ENCODE peak calls at places on chromosomes 1 and 21, in six cellular contexts. One of them, this sample, is unnamed.

GRCh38 chr1:185375583-185375982 is 58.5 kb upstream of the IVNS1ABP start:
- DNase-seq in mesendoderm: peak
- DNase-seq in mesenchymal stem cell: no peak
- DNase-seq in H1: no peak
- DNase-seq in neuronal stem cell: no peak
- DNase-seq in IMR-90: no peak
- DNase-seq in this sample: no peak

GRCh38 chr1:153735090-153735420 is 7.2 kb downstream of the INTS3 start:
- DNase-seq in H1: no peak
- DNase-seq in neuronal stem cell: no peak
- DNase-seq in mesendoderm: no peak
- DNase-seq in IMR-90: no peak
- DNase-seq in mesenchymal stem cell: no peak
- DNase-seq in this sample: no peak

GRCh38 chr1:80076469-80076868 is 1069.9 kb upstream of the ADGRL4 start:
- DNase-seq in mesenchymal stem cell: no peak
- DNase-seq in IMR-90: no peak
- DNase-seq in H1: no peak
- DNase-seq in mesendoderm: no peak
- DNase-seq in neuronal stem cell: no peak
- DNase-seq in this sample: no peak

GRCh38 chr1:899636-900317 is 23.9 kb upstream of the SAMD11 start:
- DNase-seq in mesendoderm: no peak
- DNase-seq in H1: no peak
- DNase-seq in mesenchymal stem cell: no peak
- DNase-seq in neuronal stem cell: no peak
- DNase-seq in IMR-90: no peak
- DNase-seq in this sample: no peak

GRCh38 chr1:89149229-89149628 is 23.3 kb upstream of the GBP2 start:
- DNase-seq in neuronal stem cell: peak
- DNase-seq in mesenchymal stem cell: peak
- DNase-seq in H1: no peak
- DNase-seq in IMR-90: peak
- DNase-seq in mesendoderm: peak
- DNase-seq in this sample: peak

GRCh38 chr1:19772053-19772452 is 27.7 kb downstream of the TMCO4 start:
- DNase-seq in mesendoderm: peak
- DNase-seq in IMR-90: no peak
- DNase-seq in mesenchymal stem cell: no peak
- DNase-seq in neuronal stem cell: no peak
- DNase-seq in H1: no peak
- DNase-seq in this sample: no peak

GRCh38 chr1:202283379-202283844 is 58.3 kb downstream of the UBE2T start:
- DNase-seq in IMR-90: peak
- DNase-seq in H1: no peak
- DNase-seq in neuronal stem cell: no peak
- DNase-seq in mesenchymal stem cell: peak
- DNase-seq in mesendoderm: no peak
- DNase-seq in this sample: peak

GRCh38 chr1:161021168-161021958 is 411 bp upstream of the F11R start:
- DNase-seq in IMR-90: peak
- DNase-seq in neuronal stem cell: peak
- DNase-seq in H1: peak
- DNase-seq in mesendoderm: peak
- DNase-seq in mesenchymal stem cell: peak
- DNase-seq in this sample: peak

GRCh38 chr21:38925923-38926322 is 120.2 kb downstream of the ETS2 start:
- DNase-seq in mesendoderm: no peak
- DNase-seq in IMR-90: peak
- DNase-seq in H1: no peak
- DNase-seq in neuronal stem cell: no peak
- DNase-seq in mesenchymal stem cell: peak
- DNase-seq in this sample: no peak
- H3K4me3 ChIP-seq in mesendoderm: no peak
- H3K4me3 ChIP-seq in IMR-90: no peak
- H3K4me3 ChIP-seq in H1: no peak
- H3K4me3 ChIP-seq in neuronal stem cell: no peak
- H3K4me3 ChIP-seq in mesenchymal stem cell: peak
- H3K4me3 ChIP-seq in this sample: no peak

DNA sequence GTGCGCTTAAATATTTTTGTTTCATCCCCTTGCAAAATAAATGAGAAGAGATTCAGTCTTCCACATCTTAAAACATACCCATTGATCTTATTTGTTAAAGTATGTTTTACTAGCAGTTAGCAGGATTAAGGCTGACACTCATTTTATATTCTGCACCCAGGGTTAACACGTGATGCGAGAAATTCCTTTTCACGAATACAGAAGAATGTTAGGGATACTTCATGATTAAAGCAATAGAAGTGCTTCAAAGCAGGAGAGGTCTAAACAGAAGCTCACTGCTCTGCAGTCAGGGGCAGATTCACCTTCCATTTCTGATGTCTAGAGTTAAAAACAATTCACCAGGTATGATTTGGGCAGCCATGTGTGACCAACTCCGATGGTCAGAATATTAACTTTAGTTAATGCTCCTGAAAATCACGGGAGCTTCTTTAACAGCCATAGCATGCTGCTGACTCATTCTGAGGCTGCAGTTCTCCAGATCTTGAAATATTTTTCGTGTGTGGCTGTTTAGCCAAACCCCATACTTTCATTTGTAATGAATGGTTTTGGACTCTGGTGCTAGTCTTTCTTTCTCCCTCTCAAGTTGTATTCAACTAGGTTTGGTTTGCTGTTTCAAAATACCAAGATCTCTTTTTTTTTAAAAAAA is 19.7 kb downstream of the BCAR3 start:
- DNase-seq in IMR-90: peak
- DNase-seq in neuronal stem cell: no peak
- DNase-seq in mesendoderm: peak
- DNase-seq in mesenchymal stem cell: peak
- DNase-seq in H1: no peak
- DNase-seq in this sample: peak
- H3K4ac ChIP-seq in IMR-90: peak
- H3K4ac ChIP-seq in neuronal stem cell: no peak
- H3K4ac ChIP-seq in mesendoderm: no peak
- H3K4ac ChIP-seq in mesenchymal stem cell: no peak
- H3K4ac ChIP-seq in H1: no peak
- H3K4ac ChIP-seq in this sample: no peak

DNA sequence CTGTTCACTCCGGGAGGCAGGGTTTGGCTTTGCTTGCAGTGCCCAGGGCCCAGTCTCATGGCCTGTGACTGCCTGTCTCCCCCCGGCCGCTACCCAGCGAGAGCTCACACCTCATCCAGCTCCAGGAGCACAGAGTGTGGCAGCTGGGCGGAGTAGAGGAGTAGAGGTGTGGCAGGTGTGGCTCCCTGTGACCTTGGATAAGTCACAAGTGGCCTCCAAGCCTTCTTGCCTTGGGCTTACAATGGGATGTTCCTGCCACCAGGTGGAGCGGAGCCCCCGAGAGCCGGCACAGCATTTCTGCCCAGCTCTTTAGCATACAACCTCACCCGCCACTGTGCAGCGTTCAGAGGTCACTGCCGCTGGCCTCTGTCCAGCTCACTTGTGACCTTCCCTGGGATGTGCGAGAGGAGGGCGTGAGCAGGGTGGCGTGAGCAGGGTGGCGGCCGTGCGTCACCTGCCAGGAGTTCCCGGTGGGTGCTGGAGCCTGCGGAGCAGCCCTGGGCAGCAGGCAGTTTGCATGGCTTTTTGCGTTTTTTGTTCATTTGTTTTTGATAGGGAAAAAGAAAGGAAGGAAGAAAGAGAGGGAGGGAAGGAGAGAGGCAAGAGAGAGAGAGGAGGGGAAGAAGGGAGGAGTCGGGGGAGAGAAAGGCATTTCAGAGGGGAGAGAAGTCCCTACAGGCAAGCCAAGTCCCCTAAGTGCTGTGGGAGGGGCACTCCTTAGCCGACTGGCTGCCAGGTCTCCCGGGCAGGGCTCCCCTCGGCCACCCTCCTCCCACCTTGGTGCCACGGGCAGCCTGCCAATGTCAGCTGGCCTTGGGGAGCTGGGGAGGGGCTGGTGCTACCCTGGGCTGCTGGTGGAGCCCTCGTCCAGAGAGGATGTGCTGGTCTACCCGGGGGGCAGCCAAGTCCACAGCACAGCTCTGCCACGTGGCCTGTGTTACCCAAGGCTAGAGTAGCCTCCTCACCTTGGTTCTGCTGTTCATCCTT is 42.6 kb downstream of the CRYAA start:
- DNase-seq in IMR-90: no peak
- DNase-seq in mesendoderm: peak
- DNase-seq in H1: no peak
- DNase-seq in mesenchymal stem cell: no peak
- DNase-seq in neuronal stem cell: no peak
- DNase-seq in this sample: no peak
- H3K4me3 ChIP-seq in IMR-90: no peak
- H3K4me3 ChIP-seq in mesendoderm: no peak
- H3K4me3 ChIP-seq in H1: no peak
- H3K4me3 ChIP-seq in mesenchymal stem cell: no peak
- H3K4me3 ChIP-seq in neuronal stem cell: no peak
- H3K4me3 ChIP-seq in this sample: no peak

GRCh38 chr1:6144175-6144574 is 35.9 kb downstream of the CHD5 start:
- DNase-seq in mesenchymal stem cell: no peak
- DNase-seq in IMR-90: no peak
- DNase-seq in H1: no peak
- DNase-seq in mesendoderm: no peak
- DNase-seq in neuronal stem cell: no peak
- DNase-seq in this sample: no peak

GRCh38 chr1:6145864-6146410 is 34.2 kb downstream of the CHD5 start:
- DNase-seq in neuronal stem cell: no peak
- DNase-seq in IMR-90: no peak
- DNase-seq in H1: no peak
- DNase-seq in mesenchymal stem cell: no peak
- DNase-seq in mesendoderm: no peak
- DNase-seq in this sample: no peak

GRCh38 chr1:6143392-6143791 is 36.7 kb downstream of the CHD5 start:
- DNase-seq in mesendoderm: no peak
- DNase-seq in neuronal stem cell: no peak
- DNase-seq in mesenchymal stem cell: no peak
- DNase-seq in H1: no peak
- DNase-seq in IMR-90: no peak
- DNase-seq in this sample: no peak

GRCh38 chr1:6145351-6145750 is 34.8 kb downstream of the CHD5 start:
- DNase-seq in neuronal stem cell: no peak
- DNase-seq in mesendoderm: no peak
- DNase-seq in mesenchymal stem cell: no peak
- DNase-seq in IMR-90: no peak
- DNase-seq in H1: no peak
- DNase-seq in this sample: no peak

GRCh38 chr1:6144622-6145021 is 35.5 kb downstream of the CHD5 start:
- DNase-seq in mesendoderm: peak
- DNase-seq in IMR-90: no peak
- DNase-seq in H1: no peak
- DNase-seq in neuronal stem cell: no peak
- DNase-seq in mesenchymal stem cell: no peak
- DNase-seq in this sample: no peak
- H3K4ac ChIP-seq in mesendoderm: no peak
- H3K4ac ChIP-seq in IMR-90: no peak
- H3K4ac ChIP-seq in H1: no peak
- H3K4ac ChIP-seq in neuronal stem cell: no peak
- H3K4ac ChIP-seq in mesenchymal stem cell: no peak
- H3K4ac ChIP-seq in this sample: no peak

DNA sequence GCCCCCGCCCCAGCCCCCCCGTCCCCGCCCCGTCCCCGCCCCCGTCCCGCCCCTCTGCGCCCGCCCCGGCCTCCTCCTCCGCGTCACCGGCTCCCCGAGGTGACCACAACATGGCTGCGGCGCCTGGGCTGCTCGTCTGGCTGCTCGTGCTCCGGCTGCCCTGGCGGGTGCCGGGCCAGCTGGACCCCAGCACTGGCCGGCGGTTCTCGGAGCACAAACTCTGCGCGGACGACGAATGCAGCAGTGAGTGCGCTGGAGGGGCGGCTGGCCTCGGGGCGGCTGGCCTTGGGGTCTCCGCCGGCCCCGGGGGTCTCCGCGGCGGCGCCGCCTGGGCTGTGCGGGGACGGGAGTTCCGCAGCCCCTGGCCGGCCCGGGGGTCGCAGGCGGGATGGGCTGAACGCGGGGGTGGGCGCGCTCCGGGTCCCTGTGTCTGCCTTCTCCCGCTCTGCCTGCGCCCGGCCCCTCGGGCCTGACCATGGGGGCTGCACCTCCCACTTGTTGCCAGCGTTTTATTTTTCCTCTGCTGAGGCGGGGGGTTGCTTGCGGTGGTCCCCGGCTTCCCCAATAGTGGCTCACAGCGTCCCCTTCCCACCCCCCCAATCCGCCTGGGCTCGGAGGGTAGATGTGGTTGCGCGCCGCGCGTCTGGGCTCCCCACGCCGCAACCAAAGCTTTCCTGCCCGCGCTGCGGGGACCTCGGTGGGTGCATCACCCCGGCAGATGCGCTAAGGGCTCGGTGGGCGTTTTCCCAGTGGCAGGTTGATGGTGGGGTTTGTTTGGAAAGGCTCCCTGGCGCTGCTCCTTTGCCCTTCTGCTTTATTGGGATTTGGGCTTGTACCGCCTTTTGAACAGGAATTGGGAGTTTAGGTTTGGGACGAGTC is at the start of gene MIA3:
- DNase-seq in neuronal stem cell: peak
- DNase-seq in H1: peak
- DNase-seq in IMR-90: peak
- DNase-seq in mesenchymal stem cell: peak
- DNase-seq in mesendoderm: no peak
- DNase-seq in this sample: no peak
- H3K4me3 ChIP-seq in neuronal stem cell: peak
- H3K4me3 ChIP-seq in H1: peak
- H3K4me3 ChIP-seq in IMR-90: peak
- H3K4me3 ChIP-seq in mesenchymal stem cell: peak
- H3K4me3 ChIP-seq in mesendoderm: peak
- H3K4me3 ChIP-seq in this sample: peak

GRCh38 chr1:183304466-183305122 is 113.6 kb downstream of the NMNAT2 start:
- DNase-seq in mesenchymal stem cell: no peak
- DNase-seq in IMR-90: no peak
- DNase-seq in mesendoderm: peak
- DNase-seq in H1: no peak
- DNase-seq in neuronal stem cell: no peak
- DNase-seq in this sample: peak
- H3K4ac ChIP-seq in mesenchymal stem cell: no peak
- H3K4ac ChIP-seq in IMR-90: no peak
- H3K4ac ChIP-seq in mesendoderm: no peak
- H3K4ac ChIP-seq in H1: no peak
- H3K4ac ChIP-seq in neuronal stem cell: no peak
- H3K4ac ChIP-seq in this sample: no peak

GRCh38 chr1:226734611-226735153 is 4.4 kb downstream of the ITPKB start:
- DNase-seq in IMR-90: no peak
- DNase-seq in neuronal stem cell: no peak
- DNase-seq in mesendoderm: no peak
- DNase-seq in mesenchymal stem cell: no peak
- DNase-seq in H1: no peak
- DNase-seq in this sample: no peak

GRCh38 chr1:226733876-226734414 is 5.1 kb downstream of the ITPKB start:
- DNase-seq in mesendoderm: no peak
- DNase-seq in neuronal stem cell: no peak
- DNase-seq in IMR-90: peak
- DNase-seq in mesenchymal stem cell: no peak
- DNase-seq in H1: no peak
- DNase-seq in this sample: no peak

GRCh38 chr1:226732856-226733291 is 6.2 kb downstream of the ITPKB start:
- DNase-seq in IMR-90: no peak
- DNase-seq in mesendoderm: no peak
- DNase-seq in neuronal stem cell: no peak
- DNase-seq in mesenchymal stem cell: no peak
- DNase-seq in H1: no peak
- DNase-seq in this sample: no peak

GRCh38 chr1:226731257-226731893 is 7.7 kb downstream of the ITPKB start:
- DNase-seq in mesendoderm: no peak
- DNase-seq in neuronal stem cell: no peak
- DNase-seq in IMR-90: no peak
- DNase-seq in mesenchymal stem cell: no peak
- DNase-seq in H1: no peak
- DNase-seq in this sample: no peak

GRCh38 chr1:226733309-226733708 is 5.8 kb downstream of the ITPKB start:
- DNase-seq in mesenchymal stem cell: no peak
- DNase-seq in mesendoderm: no peak
- DNase-seq in IMR-90: no peak
- DNase-seq in neuronal stem cell: no peak
- DNase-seq in H1: no peak
- DNase-seq in this sample: no peak
- H3K4me3 ChIP-seq in mesenchymal stem cell: no peak
- H3K4me3 ChIP-seq in mesendoderm: no peak
- H3K4me3 ChIP-seq in IMR-90: no peak
- H3K4me3 ChIP-seq in neuronal stem cell: no peak
- H3K4me3 ChIP-seq in H1: no peak
- H3K4me3 ChIP-seq in this sample: no peak